ENCODE peak calls at places on chromosomes 2 and 18, in seven cellular contexts. C is NCI-H774; B is mesendoderm; T is stimulated activated CD4-positive, alpha-beta T cell treated with anti-CD3 and anti-CD28 coated beads, TNF-alpha, amount 100 ng/mL, for 4 hours; U is activated CD4-positive, CD25-positive, alpha-beta regulatory T cell treated with anti-CD3 and anti-CD28 coated beads, Interleukin-2, amount 50 U/mL, for 72 hours; N is ovary; W is SW 1271. E is an unnamed sample.

GRCh38 chr2:187906021-187906420 is 351.8 kb upstream of the TFPI start:
- DNase-seq in C (no peak), B (no peak), T (no peak), U (no peak), N (no peak), W (no peak), E (no peak)

GRCh38 chr2:42618972-42619371 is 50.5 kb downstream of the MTA3 start:
- DNase-seq in C (no peak), B (peak), T (no peak), U (no peak), N (no peak), W (peak), E (no peak)

GRCh38 chr18:79521806-79522205 is 126.1 kb downstream of the NFATC1 start:
- DNase-seq in C (no peak), B (no peak), T (no peak), U (no peak), N (no peak), W (no peak), E (peak)

GRCh38 chr2:182868049-182868422 is 1.6 kb upstream of the FRZB start:
- DNase-seq in C (no peak), B (peak), T (no peak), U (no peak), N (no peak), W (no peak), E (no peak)

GRCh38 chr2:119650206-119650605 is 28.8 kb upstream of the TMEM177 start:
- DNase-seq in C (no peak), B (no peak), T (no peak), U (no peak), N (no peak), W (no peak), E (no peak)

GRCh38 chr2:187408926-187409325 is 39.1 kb downstream of the CALCRL start:
- DNase-seq in C (no peak), B (no peak), T (no peak), U (no peak), N (no peak), W (no peak), E (no peak)

GRCh38 chr18:66193394-66193793 is 410.5 kb downstream of the CDH19 start:
- DNase-seq in C (no peak), B (no peak), T (no peak), U (no peak), N (no peak), W (no peak), E (no peak)

GRCh38 chr2:240584486-240585031 is 2.0 kb upstream of the CAPN10 start:
- DNase-seq in C (no peak), B (peak), T (no peak), U (no peak), N (peak), W (peak), E (peak)

GRCh38 chr2:55898641-55899040 is 24.9 kb downstream of the EFEMP1 start:
- DNase-seq in C (no peak), B (no peak), T (no peak), U (no peak), N (no peak), W (no peak), E (no peak)

GRCh38 chr2:65528241-65528574 is 95.8 kb upstream of the SPRED2 start:
- DNase-seq in C (no peak), B (no peak), T (no peak), U (no peak), N (no peak), W (no peak), E (no peak)

GRCh38 chr2:206800501-206801416 is 35.4 kb downstream of the FASTKD2 start:
- DNase-seq in C (peak), B (peak), T (peak), U (no peak), N (peak), W (peak), E (no peak)

GRCh38 chr2:235098736-235099494 is 147.1 kb downstream of the SH3BP4 start:
- DNase-seq in C (no peak), B (no peak), T (no peak), U (no peak), N (no peak), W (no peak), E (no peak)

GRCh38 chr18:48347756-48348326 is 61.3 kb downstream of the ZBTB7C start:
- DNase-seq in C (no peak), B (no peak), T (no peak), U (no peak), N (no peak), W (no peak), E (no peak)

GRCh38 chr18:389658-390357 is 110.7 kb downstream of the COLEC12 start:
- DNase-seq in C (no peak), B (peak), T (no peak), U (no peak), N (no peak), W (no peak), E (no peak)

GRCh38 chr2:181678033-181678586 is 2.2 kb downstream of the NEUROD1 start:
- DNase-seq in C (no peak), B (peak), T (peak), U (peak), N (peak), W (no peak), E (peak)

GRCh38 chr2:119764832-119765231 is 5.1 kb downstream of the PTPN4 start:
- DNase-seq in C (no peak), B (no peak), T (no peak), U (no peak), N (no peak), W (no peak), E (no peak)

GRCh38 chr2:74700643-74701377 is 46.8 kb downstream of the SEMA4F start:
- DNase-seq in C (no peak), B (no peak), T (no peak), U (no peak), N (no peak), W (no peak), E (no peak)

GRCh38 chr2:181746844-181747243 is 66.5 kb upstream of the NEUROD1 start:
- DNase-seq in C (no peak), B (no peak), T (no peak), U (no peak), N (no peak), W (no peak), E (no peak)

GRCh38 chr2:106191511-106192016 is 2.5 kb downstream of the UXS1 start:
- DNase-seq in C (no peak), B (peak), T (no peak), U (no peak), N (no peak), W (no peak), E (no peak)

GRCh38 chr2:171811229-171811628 is 82.8 kb downstream of the SLC25A12 start:
- DNase-seq in C (no peak), B (peak), T (no peak), U (no peak), N (no peak), W (peak), E (no peak)

GRCh38 chr18:26765498-26765897 is 100.0 kb downstream of the AQP4 start:
- DNase-seq in C (no peak), B (no peak), T (no peak), U (no peak), N (no peak), W (no peak), E (no peak)

GRCh38 chr2:216560695-216561370 is 62.2 kb downstream of the RPL37A start:
- DNase-seq in C (no peak), B (no peak), T (no peak), U (no peak), N (peak), W (no peak), E (no peak)

GRCh38 chr2:137383391-137383790 is 580.9 kb upstream of the HNMT start:
- DNase-seq in C (no peak), B (peak), T (no peak), U (no peak), N (no peak), W (no peak), E (no peak)

GRCh38 chr2:42449163-42450087 is 44.4 kb downstream of the KCNG3 start:
- DNase-seq in C (no peak), B (no peak), T (no peak), U (no peak), N (no peak), W (no peak), E (no peak)

GRCh38 chr2:3745901-3746300 is 42.5 kb downstream of the DCDC2C start:
- DNase-seq in C (no peak), B (no peak), T (no peak), U (no peak), N (no peak), W (no peak), E (no peak)

GRCh38 chr18:49393011-49393410 is 67.4 kb downstream of the DYM start:
- DNase-seq in C (no peak), B (no peak), T (no peak), U (no peak), N (no peak), W (no peak), E (no peak)

GRCh38 chr2:44866131-44866530 is 75.4 kb upstream of the SIX3 start:
- DNase-seq in C (no peak), B (no peak), T (no peak), U (no peak), N (no peak), W (no peak), E (no peak)